ENCODE peak calls at places on chromosomes 1 and 21, in eight cellular contexts. L is thoracic aorta, E is astrocyte of the cerebellum, T is GM13977, A is GM23338, H is esophagus squamous epithelium, Y is endothelial cell, K is uterus. J is an unnamed sample.

GRCh38 chr1:180027949-180028445 is 73.4 kb downstream of the CEP350 start:
- DNase-seq in L (no peak), E (peak; percentile 24), T (no peak), A (no peak), H (no peak), Y (no peak), K (no peak), J (no peak)

GRCh38 chr1:166695115-166695514 is 144.2 kb upstream of the POGK start:
- DNase-seq in L (no peak), E (no peak), T (no peak), A (no peak), H (no peak), Y (no peak), K (no peak), J (no peak)

GRCh38 chr1:200627548-200628222 is 7.1 kb upstream of the KIF14 start:
- DNase-seq in L (no peak), E (no peak), T (no peak), A (no peak), H (no peak), Y (no peak), K (no peak), J (no peak)

GRCh38 chr1:113292660-113293626 is 97.4 kb upstream of the MAGI3 start:
- DNase-seq in L (no peak), E (no peak), T (no peak), A (no peak), H (no peak), Y (no peak), K (no peak), J (no peak)

GRCh38 chr1:19824541-19824940 is 9.5 kb upstream of the RNF186 start:
- DNase-seq in L (no peak), E (no peak), T (no peak), A (no peak), H (no peak), Y (no peak), K (no peak), J (no peak)

GRCh38 chr21:44428281-44428942 is 26.9 kb upstream of the LRRC3 start:
- DNase-seq in L (no peak), E (no peak), T (no peak), A (peak; percentile 82), H (no peak), Y (peak; percentile 42), K (no peak), J (peak; percentile 64)

GRCh38 chr21:32403201-32403701 is 9.3 kb upstream of the EVA1C start:
- DNase-seq in L (no peak), E (no peak), T (peak; percentile 59), A (peak; percentile 92), H (no peak), Y (peak; percentile 70), K (peak; percentile 70), J (no peak)

GRCh38 chr1:116677474-116678062 is 10.0 kb upstream of the IGSF3 start:
- DNase-seq in L (no peak), E (no peak), T (no peak), A (no peak), H (no peak), Y (no peak), K (no peak), J (no peak)

GRCh38 chr1:229620876-229621275 is 5.0 kb downstream of the TAF5L start:
- DNase-seq in L (no peak), E (no peak), T (no peak), A (no peak), H (no peak), Y (no peak), K (no peak), J (no peak)

GRCh38 chr1:60133848-60134247 is 60.3 kb upstream of the C1orf87 start:
- DNase-seq in L (no peak), E (peak; percentile 86), T (no peak), A (no peak), H (no peak), Y (no peak), K (no peak), J (no peak)

GRCh38 chr1:232555581-232556189 is 74.2 kb downstream of the SIPA1L2 start:
- DNase-seq in L (no peak), E (no peak), T (no peak), A (no peak), H (no peak), Y (no peak), K (no peak), J (no peak)

GRCh38 chr1:160789702-160790611 is 6.0 kb upstream of the LY9 start:
- DNase-seq in L (no peak), E (no peak), T (peak; percentile 70), A (no peak), H (no peak), Y (no peak), K (no peak), J (no peak)

GRCh38 chr1:204181116-204181515 is 15.0 kb upstream of the REN start:
- DNase-seq in L (no peak), E (no peak), T (no peak), A (no peak), H (no peak), Y (no peak), K (no peak), J (no peak)

GRCh38 chr1:87478231-87478630 is 149.6 kb downstream of the LMO4 start:
- DNase-seq in L (no peak), E (no peak), T (no peak), A (peak; percentile 69), H (no peak), Y (peak; percentile 7), K (peak; percentile 14), J (no peak)

GRCh38 chr1:202643397-202644218 is 66.6 kb downstream of the SYT2 start:
- DNase-seq in L (no peak), E (no peak), T (no peak), A (peak; percentile 72), H (no peak), Y (no peak), K (no peak), J (no peak)

GRCh38 chr1:19582318-19582717 is 61.8 kb upstream of the NBL1 start:
- DNase-seq in L (no peak), E (no peak), T (peak; percentile 68), A (peak; percentile 87), H (no peak), Y (peak; percentile 73), K (no peak), J (no peak)

GRCh38 chr1:161324020-161324419 is 9.8 kb downstream of the SDHC start:
- DNase-seq in L (no peak), E (no peak), T (no peak), A (no peak), H (no peak), Y (no peak), K (no peak), J (no peak)

GRCh38 chr1:186076006-186076405 is 299.0 kb downstream of the TPR start:
- DNase-seq in L (no peak), E (no peak), T (no peak), A (no peak), H (no peak), Y (no peak), K (no peak), J (no peak)

GRCh38 chr1:98323396-98323795 is 338.1 kb upstream of the SNX7 start:
- DNase-seq in L (no peak), E (no peak), T (no peak), A (no peak), H (no peak), Y (no peak), K (no peak), J (no peak)

GRCh38 chr1:151192047-151192446 is 2.0 kb upstream of the VPS72 start:
- DNase-seq in L (no peak), E (no peak), T (no peak), A (no peak), H (no peak), Y (no peak), K (no peak), J (no peak)

GRCh38 chr1:247118946-247119446 is 14.8 kb upstream of the ZNF669 start:
- DNase-seq in L (no peak), E (no peak), T (no peak), A (peak; percentile 97), H (no peak), Y (peak; percentile 54), K (no peak), J (no peak)
- TF ChIP-seq CTCF in L (no peak), E (peak; percentile 14), T (no peak), A (peak; percentile 71), H (no peak), Y (no peak), K (no peak), J (no peak)

GRCh38 chr1:173884701-173885100 is 16.5 kb downstream of the ZBTB37 start:
- DNase-seq in L (no peak), E (no peak), T (no peak), A (no peak), H (no peak), Y (no peak), K (no peak), J (no peak)
- TF ChIP-seq CTCF in L (no peak), E (no peak), T (no peak), A (no peak), H (no peak), Y (no peak), K (no peak), J (no peak)

DNA sequence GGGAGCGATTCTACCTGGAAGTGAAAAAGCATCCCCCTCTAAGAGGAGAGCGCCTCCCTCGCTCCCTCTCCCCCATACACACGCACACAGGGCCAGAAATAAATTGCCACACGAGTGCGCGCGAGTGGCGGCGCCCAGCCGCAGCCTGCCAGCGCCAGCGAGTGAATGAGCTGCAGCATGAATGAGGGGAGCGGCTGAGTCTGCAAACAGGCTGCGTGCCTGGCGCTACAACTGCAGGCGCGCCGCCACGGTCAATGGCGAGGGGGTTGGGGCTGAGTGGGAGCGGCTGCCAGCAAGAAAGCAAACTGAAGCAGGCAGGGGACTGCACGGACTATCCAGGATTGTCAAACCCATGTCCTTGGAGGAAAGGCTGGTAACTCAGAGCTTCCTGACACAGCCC is 2.2 kb downstream of the CAMK1G start:
- DNase-seq in L (no peak), E (no peak), T (no peak), A (peak; percentile 63), H (no peak), Y (peak; percentile 45), K (peak; percentile 20), J (no peak)
- TF ChIP-seq CTCF in L (no peak), E (no peak), T (no peak), A (no peak), H (no peak), Y (no peak), K (no peak), J (no peak)

GRCh38 chr1:1239247-1239623 is 7.2 kb downstream of the B3GALT6 start:
- DNase-seq in L (no peak), E (no peak), T (no peak), A (no peak), H (no peak), Y (no peak), K (no peak), J (no peak)
- TF ChIP-seq CTCF in L (no peak), E (no peak), T (no peak), A (no peak), H (no peak), Y (no peak), K (no peak), J (no peak)

DNA sequence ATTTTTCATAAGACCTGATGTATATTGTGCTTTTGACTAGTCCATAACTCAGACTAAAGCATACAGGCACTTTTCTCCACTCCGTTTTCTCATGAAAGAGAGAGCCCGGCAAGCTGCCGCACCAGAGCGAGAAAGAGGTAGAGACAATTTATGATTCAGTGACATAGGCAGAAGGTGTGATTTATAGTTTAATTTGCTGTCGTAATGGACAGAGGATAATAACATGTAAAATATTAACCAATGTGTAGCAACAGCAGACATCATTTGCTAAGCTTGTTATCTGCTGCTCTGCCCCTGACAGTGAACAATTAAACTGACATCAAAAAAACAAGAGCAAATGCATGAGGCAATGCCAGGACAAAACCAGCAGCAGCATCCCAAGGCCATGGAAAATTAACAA is 213.9 kb downstream of the ATG4C start:
- DNase-seq in L (no peak), E (no peak), T (no peak), A (no peak), H (no peak), Y (no peak), K (no peak), J (no peak)
- TF ChIP-seq CTCF in L (no peak), E (no peak), T (no peak), A (no peak), H (no peak), Y (no peak), K (no peak), J (no peak)

J was measured in coronary artery.